ENCODE peak calls at places on chromosomes 11 and 22, in five cellular contexts. E is heart left ventricle, M is right cardiac atrium, D is GM23248, H is mammary epithelial cell. O is an unnamed sample. For H3K4me1 and H3K9me3, the result is how much of the 10 kb centered on the place peaks cover.

GRCh38 chr11:128552783-128553661 is 34.3 kb downstream of the ETS1 start:
- DNase-seq in E (no peak), M (peak), D (peak), H (peak), O (peak)

GRCh38 chr11:28657378-28658030 is 549.3 kb downstream of the METTL15 start:
- DNase-seq in E (no peak), M (no peak), D (peak), H (peak), O (no peak)

GRCh38 chr11:116185551-116185950 is 587.2 kb downstream of the BUD13 start:
- DNase-seq in E (no peak), M (no peak), D (no peak), H (no peak), O (no peak)

GRCh38 chr11:66347425-66348276 is at the start of gene B4GAT1:
- DNase-seq in E (peak), M (peak), D (peak), H (peak), O (peak)

GRCh38 chr11:9250139-9250582 is 15.0 kb downstream of the DENND5A start:
- DNase-seq in E (no peak), M (no peak), D (no peak), H (no peak), O (no peak)

GRCh38 chr11:30107899-30108298 is 91.1 kb upstream of the KCNA4 start:
- DNase-seq in E (no peak), M (no peak), D (peak), H (peak), O (peak)

GRCh38 chr11:68043349-68044144 is 4.7 kb downstream of the TCIRG1 start:
- DNase-seq in E (no peak), M (peak), D (peak), H (no peak), O (no peak)

GRCh38 chr11:20075627-20076026 is 84.6 kb downstream of the DBX1 start:
- DNase-seq in E (no peak), M (no peak), D (no peak), H (no peak), O (no peak)

GRCh38 chr11:15591112-15591537 is 476.4 kb downstream of the INSC start:
- DNase-seq in E (no peak), M (peak), D (no peak), H (no peak), O (no peak)

GRCh38 chr11:17384002-17384511 is 4.4 kb downstream of the KCNJ11 start:
- DNase-seq in E (peak), M (peak), D (peak), H (peak), O (peak)

GRCh38 chr11:94739331-94739730 is 28.8 kb upstream of the AMOTL1 start:
- DNase-seq in E (no peak), M (no peak), D (no peak), H (no peak), O (no peak)

GRCh38 chr11:11620966-11621880 is 582 bp downstream of the GALNT18 start:
- DNase-seq in E (peak), M (peak), D (peak), H (peak), O (peak)

GRCh38 chr11:77381749-77382693 is 80.5 kb upstream of the GDPD4 start:
- DNase-seq in E (no peak), M (no peak), D (peak), H (no peak), O (peak)

GRCh38 chr11:30326911-30327310 is 4.0 kb downstream of the ARL14EP start:
- DNase-seq in E (no peak), M (no peak), D (no peak), H (no peak), O (no peak)

GRCh38 chr11:78828582-78829520 is 254.2 kb upstream of the NARS2 start:
- DNase-seq in E (no peak), M (no peak), D (no peak), H (peak), O (peak)

GRCh38 chr11:118609380-118610219 is 2.2 kb downstream of the PHLDB1 start:
- DNase-seq in E (no peak), M (peak), D (peak), H (no peak), O (peak)

GRCh38 chr22:46010177-46010867 is 33.4 kb upstream of the WNT7B start:
- DNase-seq in E (peak), M (no peak), D (peak), H (peak), O (no peak)

GRCh38 chr11:112752563-112752962 is 208.7 kb upstream of the NCAM1 start:
- DNase-seq in E (no peak), M (no peak), D (no peak), H (no peak), O (no peak)

GRCh38 chr11:9090488-9091043 is 833 bp downstream of the SCUBE2 start:
- DNase-seq in E (no peak), M (no peak), D (peak), H (no peak), O (no peak)

GRCh38 chr11:59615132-59615636 is 390 bp downstream of the OSBP start:
- DNase-seq in E (peak), M (peak), D (peak), H (peak), O (no peak)

GRCh38 chr11:86091566-86091965 is 22.7 kb upstream of the PICALM start:
- DNase-seq in E (no peak), M (peak), D (peak), H (peak), O (peak)

GRCh38 chr11:111978028-111978771 is 41.1 kb downstream of the DIXDC1 start:
- DNase-seq in E (peak), M (peak), D (peak), H (peak), O (peak)

GRCh38 chr22:23212061-23213030 is 32.0 kb downstream of the BCR start:
- DNase-seq in E (no peak), M (no peak), D (no peak), H (no peak), O (no peak)

GRCh38 chr11:19967796-19968195 is 192.5 kb downstream of the DBX1 start:
- DNase-seq in E (no peak), M (no peak), D (no peak), H (no peak), O (no peak)

GRCh38 chr11:121929581-121929980 is 186.4 kb downstream of the BLID start:
- DNase-seq in E (peak), M (peak), D (peak), H (no peak), O (peak)

GRCh38 chr11:69489746-69490365 is 8.4 kb downstream of the LINC01488 start:
- DNase-seq in E (no peak), M (no peak), D (no peak), H (no peak), O (no peak)

GRCh38 chr22:41360126-41360525 is 21.6 kb upstream of the TEF start:
- DNase-seq in E (no peak), M (no peak), D (no peak), H (no peak), O (no peak)
- H3K4me1 ChIP-seq in E (under half), M (under half), D (under half), H (under half), O (under half)

DNA sequence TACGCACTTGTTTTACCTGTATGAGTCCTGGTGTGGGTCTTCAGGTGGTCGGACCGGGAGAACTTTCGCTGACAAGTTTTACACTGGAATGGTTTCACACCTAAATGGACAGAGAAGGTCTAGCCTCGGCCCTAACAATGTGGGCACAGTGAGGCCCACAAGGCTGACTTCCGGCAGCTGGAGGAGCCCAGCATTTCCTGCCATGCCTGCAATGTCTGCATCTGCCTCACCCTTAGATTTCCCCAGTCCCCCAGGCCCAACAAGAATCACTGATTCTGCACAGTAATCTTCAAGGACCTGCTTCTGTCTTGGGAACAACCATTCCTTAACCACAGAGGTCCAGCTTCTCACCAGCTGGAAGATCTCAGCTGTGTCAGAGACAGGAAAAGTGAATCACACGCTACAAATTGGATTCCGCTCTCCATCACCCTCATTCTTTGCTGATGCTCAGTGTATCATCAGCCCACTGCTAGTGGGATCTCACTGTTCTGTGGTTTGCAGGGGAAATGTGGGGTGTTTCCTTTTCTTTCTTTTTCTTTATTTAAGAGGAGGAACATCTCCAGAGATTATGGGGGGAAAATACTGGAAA is 43.3 kb downstream of the WT1 start:
- DNase-seq in E (no peak), M (no peak), D (peak), H (no peak), O (no peak)
- H3K4me3 ChIP-seq in E (no peak), M (no peak), D (no peak), H (no peak), O (no peak)

GRCh38 chr22:48808038-48808960 is 1019.4 kb downstream of the BRD1 start:
- DNase-seq in E (no peak), M (no peak), D (no peak), H (no peak), O (no peak)
- H3K9me3 ChIP-seq in E (under half), M (under half), D (under half), H (under half), O (under half)

GRCh38 chr11:2306971-2307732 is 5.3 kb downstream of the TSPAN32 start:
- DNase-seq in E (no peak), M (peak), D (peak), H (no peak), O (no peak)
- H3K4me1 ChIP-seq in E (under half), M (under half), D (under half), H (under half), O (under half)

GRCh38 chr22:39349967-39350802 is at the start of gene SYNGR1:
- DNase-seq in E (no peak), M (no peak), D (peak), H (no peak), O (peak)
- H3K4me3 ChIP-seq in E (peak), M (peak), D (peak), H (no peak), O (peak)

GRCh38 chr22:47240116-47240515 is 477.7 kb downstream of the TBC1D22A start:
- DNase-seq in E (no peak), M (no peak), D (no peak), H (no peak), O (no peak)

GRCh38 chr22:47237890-47238480 is 475.5 kb downstream of the TBC1D22A start:
- DNase-seq in E (no peak), M (no peak), D (no peak), H (no peak), O (no peak)

GRCh38 chr22:47233316-47234243 is 471.1 kb downstream of the TBC1D22A start:
- DNase-seq in E (no peak), M (no peak), D (no peak), H (no peak), O (no peak)

GRCh38 chr22:47238886-47239860 is 476.7 kb downstream of the TBC1D22A start:
- DNase-seq in E (no peak), M (no peak), D (no peak), H (no peak), O (no peak)

DNA sequence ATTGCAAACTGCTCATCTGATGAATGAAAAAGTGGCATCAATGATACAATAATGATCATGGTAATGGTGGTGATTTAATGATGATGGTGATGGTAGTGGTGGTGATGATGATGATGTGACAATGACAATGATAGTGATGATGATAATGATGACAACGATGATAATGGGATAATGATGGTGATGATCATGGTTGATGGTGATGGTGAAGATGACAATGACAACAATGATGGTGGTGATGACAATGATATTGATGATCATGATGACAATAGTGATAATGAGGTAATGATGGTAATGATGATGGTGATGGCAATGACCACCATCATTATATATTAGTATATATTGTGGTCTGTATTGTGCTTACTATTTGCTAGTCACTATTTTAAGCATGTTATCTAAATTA is 474.3 kb downstream of the TBC1D22A start:
- DNase-seq in E (no peak), M (no peak), D (no peak), H (no peak), O (no peak)
- H3K9me3 ChIP-seq in E (under half), M (under half), D (under half), H (under half), O (under half)

GRCh38 chr11:32792111-32792947 is 2.1 kb downstream of the CCDC73 start:
- DNase-seq in E (no peak), M (no peak), D (no peak), H (no peak), O (no peak)

GRCh38 chr11:32792948-32793475 is 1.4 kb downstream of the CCDC73 start:
- DNase-seq in E (no peak), M (peak), D (peak), H (peak), O (peak)

GRCh38 chr11:32790916-32791315 is 3.5 kb downstream of the CCDC73 start:
- DNase-seq in E (no peak), M (no peak), D (no peak), H (no peak), O (no peak)

GRCh38 chr11:32794439-32794838 is at the start of gene CCDC73:
- DNase-seq in E (no peak), M (no peak), D (no peak), H (no peak), O (no peak)

GRCh38 chr11:32796425-32796824 is 2.0 kb upstream of the CCDC73 start:
- DNase-seq in E (no peak), M (no peak), D (no peak), H (peak), O (no peak)
- H3K4me1 ChIP-seq in E (under half), M (under half), D (under half), H (under half), O (under half)

GRCh38 chr11:133955945-133956421 is 785 bp downstream of the IGSF9B start:
- DNase-seq in E (no peak), M (no peak), D (no peak), H (no peak), O (no peak)
- H3K4me3 ChIP-seq in E (peak), M (peak), D (no peak), H (no peak), O (no peak)

GRCh38 chr11:97140885-97141494 is 751.2 kb downstream of the JRKL start:
- DNase-seq in E (no peak), M (no peak), D (peak), H (peak), O (peak)
- H3K9me3 ChIP-seq in E (under half), M (under half), D (under half), H (under half), O (under half)

O was measured in adipocyte.